ENCODE peak calls at places on chromosomes 16 and 17, in eight cellular contexts. O is ACHN, F is HCEC 1CT, A is neural crest cell, X is NCI-H2029, M is AG04450, S is IMR-90, V is H9. T is an unnamed sample.

GRCh38 chr16:85699628-85700027 is 10.9 kb upstream of the GINS2 start:
- DNase-seq in S (peak; percentile 75), M (no peak), O (peak; percentile 70), V (no peak), A (no peak), F (no peak), X (no peak), T (no peak)

GRCh38 chr16:978403-978802 is 3.2 kb upstream of the SOX8 start:
- DNase-seq in V (no peak), A (no peak), S (no peak), M (no peak), X (no peak), F (no peak), O (no peak), T (no peak)

GRCh38 chr16:31080756-31081419 is 6.7 kb downstream of the ZNF646 start:
- DNase-seq in V (no peak), A (no peak), S (no peak), M (no peak), F (no peak), O (no peak), X (no peak), T (no peak)

GRCh38 chr17:74606050-74606449 is 14.0 kb upstream of the CD300LD start:
- DNase-seq in S (no peak), O (no peak), F (no peak), V (no peak), A (no peak), M (no peak), X (no peak), T (no peak)

GRCh38 chr17:19305761-19306159 is 56.8 kb downstream of the B9D1 start:
- DNase-seq in X (no peak), O (no peak), M (no peak), A (no peak), F (no peak), V (no peak), S (no peak), T (no peak)

GRCh38 chr17:48335858-48336500 is 94.0 kb downstream of the SKAP1 start:
- DNase-seq in S (peak; percentile 71), M (peak; percentile 26), A (no peak), O (peak; percentile 81), V (no peak), F (peak; percentile 61), X (peak; percentile 64), T (no peak)

GRCh38 chr17:40598021-40598927 is 33.0 kb upstream of the CCR7 start:
- DNase-seq in X (no peak), M (no peak), V (no peak), O (no peak), A (no peak), S (no peak), F (no peak), T (no peak)

GRCh38 chr17:35543856-35544255 is 6.4 kb upstream of the SLFN12L start:
- DNase-seq in F (no peak), O (no peak), A (no peak), S (peak; percentile 11), V (no peak), M (no peak), X (no peak), T (no peak)

GRCh38 chr16:1320658-1321240 is 11.3 kb downstream of the UBE2I start:
- DNase-seq in O (no peak), F (no peak), S (no peak), A (no peak), X (no peak), V (no peak), M (no peak), T (no peak)

GRCh38 chr17:76515291-76515949 is 14.2 kb upstream of the RHBDF2 start:
- DNase-seq in A (no peak), M (peak; percentile 65), S (peak; percentile 97), V (no peak), O (peak; percentile 82), F (peak; percentile 91), X (no peak), T (peak; percentile 91)

GRCh38 chr17:41167561-41167960 is 460 bp downstream of the KRTAP4-3 start:
- DNase-seq in S (no peak), O (no peak), X (no peak), V (no peak), F (no peak), M (no peak), A (no peak), T (no peak)

GRCh38 chr16:30896890-30897730 is 696 bp downstream of the CTF1 start:
- DNase-seq in A (peak; percentile 77), O (peak; percentile 95), M (peak; percentile 68), V (peak; percentile 96), S (peak; percentile 87), F (peak; percentile 86), X (peak; percentile 89), T (peak; percentile 97)

GRCh38 chr16:83105279-83106077 is 478.7 kb downstream of the CDH13 start:
- DNase-seq in S (no peak), M (no peak), A (no peak), X (no peak), F (no peak), O (no peak), V (no peak), T (no peak)

GRCh38 chr16:52123063-52123839 is 423.7 kb downstream of the TOX3 start:
- DNase-seq in S (no peak), X (no peak), O (no peak), A (no peak), F (no peak), M (no peak), V (no peak), T (no peak)

GRCh38 chr17:34623856-34624766 is 44.7 kb downstream of the TMEM132E start:
- DNase-seq in V (no peak), S (no peak), F (no peak), M (no peak), A (no peak), O (no peak), X (no peak), T (no peak)

GRCh38 chr17:44367219-44367618 is 3.6 kb upstream of the FAM171A2 start:
- DNase-seq in A (no peak), O (no peak), X (no peak), F (no peak), V (no peak), S (no peak), M (no peak), T (no peak)

GRCh38 chr17:79843475-79843916 is 4.3 kb upstream of the CBX4 start:
- DNase-seq in M (no peak), S (no peak), A (no peak), O (no peak), F (no peak), X (no peak), V (no peak), T (no peak)

GRCh38 chr16:31487720-31488629 is 5.1 kb downstream of the SLC5A2 start:
- DNase-seq in M (no peak), S (peak; percentile 28), F (no peak), O (peak; percentile 79), X (no peak), A (no peak), V (peak; percentile 85), T (no peak)

GRCh38 chr17:60269417-60269816 is 119.6 kb downstream of the CA4 start:
- DNase-seq in X (no peak), A (no peak), M (no peak), F (no peak), S (no peak), O (no peak), V (no peak), T (no peak)

GRCh38 chr16:72191551-72191950 is 19.6 kb upstream of the PMFBP1 start:
- DNase-seq in O (no peak), F (no peak), M (no peak), X (no peak), V (no peak), A (no peak), S (no peak), T (no peak)

GRCh38 chr16:7315813-7316212 is 16.8 kb upstream of the RBFOX1 start:
- DNase-seq in M (no peak), S (no peak), O (no peak), V (no peak), X (peak; percentile 9), A (no peak), F (no peak), T (no peak)

GRCh38 chr17:151886-152859 is 14.8 kb downstream of the SCGB1C2 start:
- DNase-seq in V (no peak), S (peak; percentile 8), F (no peak), M (no peak), O (no peak), A (no peak), X (no peak), T (no peak)

GRCh38 chr16:81798311-81799137 is 19.4 kb downstream of the PLCG2 start:
- DNase-seq in X (no peak), A (no peak), S (no peak), V (no peak), F (no peak), O (no peak), M (no peak), T (no peak)

GRCh38 chr16:66512589-66513404 is 37.1 kb downstream of the TK2 start:
- DNase-seq in S (no peak), V (no peak), A (no peak), X (no peak), F (peak; percentile 70), M (no peak), O (peak; percentile 44), T (peak; percentile 68)

GRCh38 chr16:29974291-29975133 is 844 bp downstream of the TAOK2 start:
- DNase-seq in F (no peak), V (no peak), S (peak; percentile 12), O (no peak), A (no peak), X (no peak), M (no peak), T (peak; percentile 77)

GRCh38 chr17:8192070-8192815 is 2.3 kb upstream of the BORCS6 start:
- DNase-seq in A (peak; percentile 59), X (peak; percentile 65), F (peak; percentile 79), S (peak; percentile 85), O (peak; percentile 97), M (peak; percentile 47), V (peak; percentile 97), T (peak; percentile 93)

GRCh38 chr17:53420035-53420641 is 402.6 kb upstream of the KIF2B start:
- DNase-seq in O (no peak), A (no peak), M (no peak), V (no peak), F (no peak), S (no peak), X (no peak), T (no peak)

GRCh38 chr17:31197991-31198390 is 99.0 kb downstream of the OMG start:
- DNase-seq in O (no peak), F (peak; percentile 47), M (no peak), A (no peak), V (no peak), X (no peak), S (peak; percentile 43), T (no peak)

GRCh38 chr17:50847566-50847965 is 12.2 kb downstream of the WFIKKN2 start:
- DNase-seq in V (peak; percentile 19), O (no peak), F (no peak), S (no peak), X (no peak), M (no peak), A (no peak), T (no peak)

GRCh38 chr17:21098934-21099687 is 27.7 kb upstream of the DHRS7B start:
- DNase-seq in V (peak; percentile 95), X (peak; percentile 72), O (peak; percentile 87), A (peak; percentile 67), F (peak; percentile 86), M (peak; percentile 16), S (peak; percentile 62), T (no peak)

GRCh38 chr17:33983824-33984574 is 271.1 kb upstream of the CCL2 start:
- DNase-seq in V (peak; percentile 23), F (no peak), S (no peak), X (no peak), M (no peak), O (no peak), A (no peak), T (no peak)

T was measured in coronary artery.